ENCODE peak calls at places on chromosome 17, in ten cellular contexts. One of them, this sample, is unnamed.

GRCh38 chr17:57999496-58000017 is 7.5 kb downstream of the SRSF1 start:
- DNase-seq in activated CD4-positive, alpha-beta memory T cell treated with anti-CD3 and anti-CD28 coated beads, Interleukin-2, amount 10 ng/mL, durations not matched to agents 7 days and 5 days: no peak
- DNase-seq in CD4-positive, alpha-beta T cell: no peak
- DNase-seq in Caki2: peak
- DNase-seq in A549: peak
- DNase-seq in tibial nerve: no peak
- DNase-seq in HL-60: peak
- DNase-seq in NCI-H1105 treated with DMSO at 0.1 percent for 48 hours: peak
- DNase-seq in nephron progenitor cell: peak
- DNase-seq in GM19239: no peak
- DNase-seq in this sample: peak

GRCh38 chr17:2170023-2170422 is 115.1 kb downstream of the HIC1 start:
- DNase-seq in GM19239: peak
- DNase-seq in activated CD4-positive, alpha-beta memory T cell treated with anti-CD3 and anti-CD28 coated beads, Interleukin-2, amount 10 ng/mL, durations not matched to agents 7 days and 5 days: peak
- DNase-seq in HL-60: no peak
- DNase-seq in Caki2: no peak
- DNase-seq in CD4-positive, alpha-beta T cell: no peak
- DNase-seq in tibial nerve: no peak
- DNase-seq in A549: peak
- DNase-seq in NCI-H1105 treated with DMSO at 0.1 percent for 48 hours: no peak
- DNase-seq in nephron progenitor cell: no peak
- DNase-seq in this sample: no peak

GRCh38 chr17:45289316-45290268 is 27.2 kb downstream of the MAP3K14 start:
- DNase-seq in GM19239: no peak
- DNase-seq in nephron progenitor cell: no peak
- DNase-seq in A549: no peak
- DNase-seq in CD4-positive, alpha-beta T cell: no peak
- DNase-seq in NCI-H1105 treated with DMSO at 0.1 percent for 48 hours: no peak
- DNase-seq in Caki2: no peak
- DNase-seq in HL-60: no peak
- DNase-seq in tibial nerve: no peak
- DNase-seq in activated CD4-positive, alpha-beta memory T cell treated with anti-CD3 and anti-CD28 coated beads, Interleukin-2, amount 10 ng/mL, durations not matched to agents 7 days and 5 days: no peak
- DNase-seq in this sample: no peak

GRCh38 chr17:78450696-78451344 is 72.4 kb downstream of the PGS1 start:
- DNase-seq in nephron progenitor cell: no peak
- DNase-seq in A549: no peak
- DNase-seq in GM19239: no peak
- DNase-seq in NCI-H1105 treated with DMSO at 0.1 percent for 48 hours: no peak
- DNase-seq in HL-60: no peak
- DNase-seq in activated CD4-positive, alpha-beta memory T cell treated with anti-CD3 and anti-CD28 coated beads, Interleukin-2, amount 10 ng/mL, durations not matched to agents 7 days and 5 days: no peak
- DNase-seq in tibial nerve: no peak
- DNase-seq in CD4-positive, alpha-beta T cell: no peak
- DNase-seq in Caki2: no peak
- DNase-seq in this sample: no peak

GRCh38 chr17:58679263-58680037 is 12.4 kb downstream of the TEX14 start:
- DNase-seq in NCI-H1105 treated with DMSO at 0.1 percent for 48 hours: no peak
- DNase-seq in CD4-positive, alpha-beta T cell: no peak
- DNase-seq in A549: peak
- DNase-seq in Caki2: peak
- DNase-seq in tibial nerve: no peak
- DNase-seq in HL-60: no peak
- DNase-seq in nephron progenitor cell: no peak
- DNase-seq in GM19239: no peak
- DNase-seq in activated CD4-positive, alpha-beta memory T cell treated with anti-CD3 and anti-CD28 coated beads, Interleukin-2, amount 10 ng/mL, durations not matched to agents 7 days and 5 days: no peak
- DNase-seq in this sample: peak

GRCh38 chr17:38544839-38545209 is 60.9 kb downstream of the SRCIN1 start:
- DNase-seq in A549: no peak
- DNase-seq in HL-60: no peak
- DNase-seq in activated CD4-positive, alpha-beta memory T cell treated with anti-CD3 and anti-CD28 coated beads, Interleukin-2, amount 10 ng/mL, durations not matched to agents 7 days and 5 days: no peak
- DNase-seq in tibial nerve: no peak
- DNase-seq in Caki2: no peak
- DNase-seq in GM19239: no peak
- DNase-seq in CD4-positive, alpha-beta T cell: no peak
- DNase-seq in NCI-H1105 treated with DMSO at 0.1 percent for 48 hours: no peak
- DNase-seq in nephron progenitor cell: no peak
- DNase-seq in this sample: no peak

GRCh38 chr17:16486373-16487250 is 5.4 kb downstream of the LRRC75A start:
- DNase-seq in Caki2: peak
- DNase-seq in nephron progenitor cell: no peak
- DNase-seq in CD4-positive, alpha-beta T cell: no peak
- DNase-seq in HL-60: no peak
- DNase-seq in NCI-H1105 treated with DMSO at 0.1 percent for 48 hours: peak
- DNase-seq in tibial nerve: peak
- DNase-seq in A549: peak
- DNase-seq in GM19239: no peak
- DNase-seq in activated CD4-positive, alpha-beta memory T cell treated with anti-CD3 and anti-CD28 coated beads, Interleukin-2, amount 10 ng/mL, durations not matched to agents 7 days and 5 days: no peak
- DNase-seq in this sample: no peak

GRCh38 chr17:49589556-49589885 is 13.8 kb downstream of the NXPH3 start:
- DNase-seq in activated CD4-positive, alpha-beta memory T cell treated with anti-CD3 and anti-CD28 coated beads, Interleukin-2, amount 10 ng/mL, durations not matched to agents 7 days and 5 days: no peak
- DNase-seq in NCI-H1105 treated with DMSO at 0.1 percent for 48 hours: no peak
- DNase-seq in GM19239: no peak
- DNase-seq in tibial nerve: no peak
- DNase-seq in HL-60: no peak
- DNase-seq in A549: no peak
- DNase-seq in Caki2: no peak
- DNase-seq in CD4-positive, alpha-beta T cell: no peak
- DNase-seq in nephron progenitor cell: no peak
- DNase-seq in this sample: no peak

GRCh38 chr17:9644910-9645751 is at the start of gene USP43:
- DNase-seq in A549: peak
- DNase-seq in HL-60: peak
- DNase-seq in NCI-H1105 treated with DMSO at 0.1 percent for 48 hours: peak
- DNase-seq in CD4-positive, alpha-beta T cell: no peak
- DNase-seq in Caki2: peak
- DNase-seq in activated CD4-positive, alpha-beta memory T cell treated with anti-CD3 and anti-CD28 coated beads, Interleukin-2, amount 10 ng/mL, durations not matched to agents 7 days and 5 days: peak
- DNase-seq in GM19239: peak
- DNase-seq in nephron progenitor cell: peak
- DNase-seq in tibial nerve: no peak
- DNase-seq in this sample: no peak

GRCh38 chr17:27224526-27225315 is 69.2 kb upstream of the WSB1 start:
- DNase-seq in nephron progenitor cell: no peak
- DNase-seq in activated CD4-positive, alpha-beta memory T cell treated with anti-CD3 and anti-CD28 coated beads, Interleukin-2, amount 10 ng/mL, durations not matched to agents 7 days and 5 days: no peak
- DNase-seq in HL-60: no peak
- DNase-seq in Caki2: no peak
- DNase-seq in A549: peak
- DNase-seq in CD4-positive, alpha-beta T cell: no peak
- DNase-seq in tibial nerve: no peak
- DNase-seq in NCI-H1105 treated with DMSO at 0.1 percent for 48 hours: no peak
- DNase-seq in GM19239: no peak
- DNase-seq in this sample: no peak

GRCh38 chr17:50380369-50381259 is 7.6 kb downstream of the EME1 start:
- DNase-seq in CD4-positive, alpha-beta T cell: no peak
- DNase-seq in NCI-H1105 treated with DMSO at 0.1 percent for 48 hours: no peak
- DNase-seq in A549: no peak
- DNase-seq in Caki2: no peak
- DNase-seq in activated CD4-positive, alpha-beta memory T cell treated with anti-CD3 and anti-CD28 coated beads, Interleukin-2, amount 10 ng/mL, durations not matched to agents 7 days and 5 days: no peak
- DNase-seq in nephron progenitor cell: no peak
- DNase-seq in tibial nerve: no peak
- DNase-seq in HL-60: no peak
- DNase-seq in GM19239: no peak
- DNase-seq in this sample: no peak

GRCh38 chr17:34384822-34385605 is 22.0 kb upstream of the CCL1 start:
- DNase-seq in NCI-H1105 treated with DMSO at 0.1 percent for 48 hours: no peak
- DNase-seq in GM19239: no peak
- DNase-seq in tibial nerve: no peak
- DNase-seq in HL-60: no peak
- DNase-seq in CD4-positive, alpha-beta T cell: no peak
- DNase-seq in Caki2: no peak
- DNase-seq in A549: no peak
- DNase-seq in nephron progenitor cell: no peak
- DNase-seq in activated CD4-positive, alpha-beta memory T cell treated with anti-CD3 and anti-CD28 coated beads, Interleukin-2, amount 10 ng/mL, durations not matched to agents 7 days and 5 days: no peak
- DNase-seq in this sample: no peak

GRCh38 chr17:14756469-14756868 is 455.6 kb downstream of the HS3ST3B1 start:
- DNase-seq in HL-60: no peak
- DNase-seq in A549: no peak
- DNase-seq in tibial nerve: no peak
- DNase-seq in nephron progenitor cell: no peak
- DNase-seq in activated CD4-positive, alpha-beta memory T cell treated with anti-CD3 and anti-CD28 coated beads, Interleukin-2, amount 10 ng/mL, durations not matched to agents 7 days and 5 days: no peak
- DNase-seq in NCI-H1105 treated with DMSO at 0.1 percent for 48 hours: no peak
- DNase-seq in GM19239: no peak
- DNase-seq in CD4-positive, alpha-beta T cell: no peak
- DNase-seq in Caki2: peak
- DNase-seq in this sample: no peak

GRCh38 chr17:72125742-72126141 is 4.9 kb downstream of the SOX9 start:
- DNase-seq in tibial nerve: no peak
- DNase-seq in Caki2: no peak
- DNase-seq in A549: no peak
- DNase-seq in NCI-H1105 treated with DMSO at 0.1 percent for 48 hours: no peak
- DNase-seq in GM19239: no peak
- DNase-seq in activated CD4-positive, alpha-beta memory T cell treated with anti-CD3 and anti-CD28 coated beads, Interleukin-2, amount 10 ng/mL, durations not matched to agents 7 days and 5 days: no peak
- DNase-seq in CD4-positive, alpha-beta T cell: no peak
- DNase-seq in nephron progenitor cell: no peak
- DNase-seq in HL-60: no peak
- DNase-seq in this sample: no peak